ENCODE peak calls at places on chromosome 15, in nine cellular contexts. A is neural crest cell; F is effector CD4-positive, alpha-beta T cell; C is AG10803; X is NCI-H1092 treated with DMSO at 0.1 percent for 48 hours; R is NCI-H226; J is mucosa of gallbladder; Z is PC-3; P is activated CD4-positive, alpha-beta T cell treated with anti-CD3 and anti-CD28 coated beads for 4 hours. M is an unnamed sample.

GRCh38 chr15:90557147-90557546 is 27.4 kb downstream of the CRTC3 start:
- DNase-seq in F (no peak), A (no peak), P (peak), J (no peak), C (peak), R (no peak), Z (no peak), X (peak), M (no peak)

GRCh38 chr15:32657198-32657886 is 15.8 kb downstream of the SCG5 start:
- DNase-seq in R (no peak), P (no peak), C (no peak), X (no peak), J (no peak), A (no peak), Z (peak), F (no peak), M (no peak)

GRCh38 chr15:41494190-41494921 is 682 bp downstream of the ITPKA start:
- DNase-seq in A (peak), J (no peak), C (no peak), P (peak), R (no peak), F (no peak), X (peak), Z (peak), M (no peak)

GRCh38 chr15:96181873-96182301 is 148.6 kb upstream of the NR2F2 start:
- DNase-seq in F (no peak), J (peak), A (no peak), Z (no peak), X (no peak), C (peak), R (peak), P (no peak), M (peak)

GRCh38 chr15:69983696-69984265 is 113.9 kb downstream of the TLE3 start:
- DNase-seq in X (no peak), R (peak), C (no peak), J (no peak), Z (peak), A (no peak), F (no peak), P (no peak), M (no peak)

GRCh38 chr15:99592135-99592845 is 26.5 kb downstream of the MEF2A start:
- DNase-seq in Z (no peak), A (no peak), X (no peak), P (no peak), F (no peak), J (no peak), R (no peak), C (peak), M (peak)

GRCh38 chr15:57866149-57866736 is 159.7 kb downstream of the POLR2M start:
- DNase-seq in C (peak), P (peak), F (peak), R (peak), A (peak), J (peak), X (peak), Z (peak), M (peak)

GRCh38 chr15:70486451-70487379 is 276.6 kb downstream of the UACA start:
- DNase-seq in Z (peak), F (no peak), J (no peak), P (peak), C (peak), A (no peak), R (peak), X (no peak), M (peak)

GRCh38 chr15:82571722-82572222 is 31.5 kb upstream of the RPS17 start:
- DNase-seq in R (no peak), C (peak), F (no peak), Z (peak), A (peak), P (no peak), J (peak), X (peak), M (peak)

GRCh38 chr15:77895742-77896141 is 181.8 kb downstream of the TBC1D2B start:
- DNase-seq in X (no peak), Z (no peak), P (no peak), R (no peak), A (no peak), F (no peak), J (no peak), C (no peak), M (no peak)

GRCh38 chr15:74251187-74251811 is 15.2 kb downstream of the CCDC33 start:
- DNase-seq in A (no peak), F (no peak), J (peak), C (no peak), R (no peak), Z (no peak), P (no peak), X (no peak), M (no peak)

GRCh38 chr15:95734422-95735316 is 595.8 kb upstream of the NR2F2 start:
- DNase-seq in P (no peak), A (no peak), C (no peak), R (peak), X (no peak), F (no peak), Z (peak), J (no peak), M (no peak)

GRCh38 chr15:53512029-53512428 is 247.4 kb downstream of the WDR72 start:
- DNase-seq in R (no peak), Z (no peak), J (no peak), P (no peak), A (no peak), F (no peak), C (no peak), X (no peak), M (no peak)

M was measured in fibroblast of gingiva.